ENCODE peak calls at places on chromosomes 5 and 9, in ten cellular contexts. One of them, this sample, is unnamed.

GRCh38 chr5:168749391-168750100 is 170.4 kb upstream of the PANK3 start:
- DNase-seq in H9: no peak
- DNase-seq in GM23248: no peak
- DNase-seq in NCI-H2081: no peak
- DNase-seq in activated CD4-positive, alpha-beta T cell treated with anti-CD3 and anti-CD28 coated beads, Interleukin-2, amount 50 U/mL, for 1 hour: no peak
- DNase-seq in mammary epithelial cell: no peak
- DNase-seq in stimulated activated CD4-positive, alpha-beta T cell treated with anti-CD3 and anti-CD28 coated beads, Interleukin-4, amount 100 ng/mL, for 4 hours: no peak
- DNase-seq in HCT116: no peak
- DNase-seq in fibroblast of lung: no peak
- DNase-seq in stimulated activated effector memory CD8-positive, alpha-beta T cell treated with anti-CD3 and anti-CD28 coated beads, Interleukin-12 subunit alpha, Interleukin-12 subunit beta, amount 100 ng/mL, for 72 hours: no peak
- DNase-seq in this sample: no peak

GRCh38 chr9:36870960-36871359 is 163.1 kb downstream of the PAX5 start:
- DNase-seq in H9: no peak
- DNase-seq in GM23248: no peak
- DNase-seq in NCI-H2081: peak; percentile 74
- DNase-seq in activated CD4-positive, alpha-beta T cell treated with anti-CD3 and anti-CD28 coated beads, Interleukin-2, amount 50 U/mL, for 1 hour: no peak
- DNase-seq in mammary epithelial cell: no peak
- DNase-seq in stimulated activated CD4-positive, alpha-beta T cell treated with anti-CD3 and anti-CD28 coated beads, Interleukin-4, amount 100 ng/mL, for 4 hours: no peak
- DNase-seq in HCT116: no peak
- DNase-seq in fibroblast of lung: no peak
- DNase-seq in stimulated activated effector memory CD8-positive, alpha-beta T cell treated with anti-CD3 and anti-CD28 coated beads, Interleukin-12 subunit alpha, Interleukin-12 subunit beta, amount 100 ng/mL, for 72 hours: no peak
- DNase-seq in this sample: no peak

GRCh38 chr9:3756071-3756470 is 230.3 kb upstream of the RFX3 start:
- DNase-seq in H9: no peak
- DNase-seq in GM23248: no peak
- DNase-seq in NCI-H2081: no peak
- DNase-seq in activated CD4-positive, alpha-beta T cell treated with anti-CD3 and anti-CD28 coated beads, Interleukin-2, amount 50 U/mL, for 1 hour: no peak
- DNase-seq in mammary epithelial cell: no peak
- DNase-seq in stimulated activated CD4-positive, alpha-beta T cell treated with anti-CD3 and anti-CD28 coated beads, Interleukin-4, amount 100 ng/mL, for 4 hours: no peak
- DNase-seq in HCT116: no peak
- DNase-seq in fibroblast of lung: no peak
- DNase-seq in stimulated activated effector memory CD8-positive, alpha-beta T cell treated with anti-CD3 and anti-CD28 coated beads, Interleukin-12 subunit alpha, Interleukin-12 subunit beta, amount 100 ng/mL, for 72 hours: no peak
- DNase-seq in this sample: no peak

GRCh38 chr9:131530546-131530929 is 525 bp downstream of the UCK1 start:
- DNase-seq in H9: no peak
- DNase-seq in GM23248: peak; percentile 73
- DNase-seq in NCI-H2081: peak; percentile 12
- DNase-seq in activated CD4-positive, alpha-beta T cell treated with anti-CD3 and anti-CD28 coated beads, Interleukin-2, amount 50 U/mL, for 1 hour: no peak
- DNase-seq in mammary epithelial cell: peak; percentile 37
- DNase-seq in stimulated activated CD4-positive, alpha-beta T cell treated with anti-CD3 and anti-CD28 coated beads, Interleukin-4, amount 100 ng/mL, for 4 hours: no peak
- DNase-seq in HCT116: no peak
- DNase-seq in fibroblast of lung: no peak
- DNase-seq in stimulated activated effector memory CD8-positive, alpha-beta T cell treated with anti-CD3 and anti-CD28 coated beads, Interleukin-12 subunit alpha, Interleukin-12 subunit beta, amount 100 ng/mL, for 72 hours: peak; percentile 65
- DNase-seq in this sample: peak; percentile 56

GRCh38 chr5:101782352-101783087 is 513.6 kb downstream of the SLCO4C1 start:
- DNase-seq in H9: no peak
- DNase-seq in GM23248: no peak
- DNase-seq in NCI-H2081: no peak
- DNase-seq in activated CD4-positive, alpha-beta T cell treated with anti-CD3 and anti-CD28 coated beads, Interleukin-2, amount 50 U/mL, for 1 hour: no peak
- DNase-seq in mammary epithelial cell: no peak
- DNase-seq in stimulated activated CD4-positive, alpha-beta T cell treated with anti-CD3 and anti-CD28 coated beads, Interleukin-4, amount 100 ng/mL, for 4 hours: no peak
- DNase-seq in HCT116: no peak
- DNase-seq in fibroblast of lung: no peak
- DNase-seq in stimulated activated effector memory CD8-positive, alpha-beta T cell treated with anti-CD3 and anti-CD28 coated beads, Interleukin-12 subunit alpha, Interleukin-12 subunit beta, amount 100 ng/mL, for 72 hours: no peak
- DNase-seq in this sample: no peak

GRCh38 chr5:448766-449090 is 5.8 kb downstream of the EXOC3 start:
- DNase-seq in H9: no peak
- DNase-seq in GM23248: no peak
- DNase-seq in NCI-H2081: no peak
- DNase-seq in activated CD4-positive, alpha-beta T cell treated with anti-CD3 and anti-CD28 coated beads, Interleukin-2, amount 50 U/mL, for 1 hour: no peak
- DNase-seq in mammary epithelial cell: no peak
- DNase-seq in stimulated activated CD4-positive, alpha-beta T cell treated with anti-CD3 and anti-CD28 coated beads, Interleukin-4, amount 100 ng/mL, for 4 hours: no peak
- DNase-seq in HCT116: no peak
- DNase-seq in fibroblast of lung: no peak
- DNase-seq in stimulated activated effector memory CD8-positive, alpha-beta T cell treated with anti-CD3 and anti-CD28 coated beads, Interleukin-12 subunit alpha, Interleukin-12 subunit beta, amount 100 ng/mL, for 72 hours: no peak
- DNase-seq in this sample: no peak

GRCh38 chr9:97525451-97525850 is 24.0 kb downstream of the TMOD1 start:
- DNase-seq in H9: no peak
- DNase-seq in GM23248: peak; percentile 55
- DNase-seq in NCI-H2081: no peak
- DNase-seq in activated CD4-positive, alpha-beta T cell treated with anti-CD3 and anti-CD28 coated beads, Interleukin-2, amount 50 U/mL, for 1 hour: no peak
- DNase-seq in mammary epithelial cell: peak; percentile 86
- DNase-seq in stimulated activated CD4-positive, alpha-beta T cell treated with anti-CD3 and anti-CD28 coated beads, Interleukin-4, amount 100 ng/mL, for 4 hours: no peak
- DNase-seq in HCT116: no peak
- DNase-seq in fibroblast of lung: no peak
- DNase-seq in stimulated activated effector memory CD8-positive, alpha-beta T cell treated with anti-CD3 and anti-CD28 coated beads, Interleukin-12 subunit alpha, Interleukin-12 subunit beta, amount 100 ng/mL, for 72 hours: no peak
- DNase-seq in this sample: peak; percentile 51

GRCh38 chr5:3346111-3346820 is 249.4 kb upstream of the IRX1 start:
- DNase-seq in H9: no peak
- DNase-seq in GM23248: no peak
- DNase-seq in NCI-H2081: no peak
- DNase-seq in activated CD4-positive, alpha-beta T cell treated with anti-CD3 and anti-CD28 coated beads, Interleukin-2, amount 50 U/mL, for 1 hour: no peak
- DNase-seq in mammary epithelial cell: no peak
- DNase-seq in stimulated activated CD4-positive, alpha-beta T cell treated with anti-CD3 and anti-CD28 coated beads, Interleukin-4, amount 100 ng/mL, for 4 hours: no peak
- DNase-seq in HCT116: no peak
- DNase-seq in fibroblast of lung: no peak
- DNase-seq in stimulated activated effector memory CD8-positive, alpha-beta T cell treated with anti-CD3 and anti-CD28 coated beads, Interleukin-12 subunit alpha, Interleukin-12 subunit beta, amount 100 ng/mL, for 72 hours: no peak
- DNase-seq in this sample: no peak

GRCh38 chr5:31680528-31680927 is 41.6 kb downstream of the PDZD2 start:
- DNase-seq in H9: no peak
- DNase-seq in GM23248: no peak
- DNase-seq in NCI-H2081: no peak
- DNase-seq in activated CD4-positive, alpha-beta T cell treated with anti-CD3 and anti-CD28 coated beads, Interleukin-2, amount 50 U/mL, for 1 hour: no peak
- DNase-seq in mammary epithelial cell: no peak
- DNase-seq in stimulated activated CD4-positive, alpha-beta T cell treated with anti-CD3 and anti-CD28 coated beads, Interleukin-4, amount 100 ng/mL, for 4 hours: no peak
- DNase-seq in HCT116: no peak
- DNase-seq in fibroblast of lung: no peak
- DNase-seq in stimulated activated effector memory CD8-positive, alpha-beta T cell treated with anti-CD3 and anti-CD28 coated beads, Interleukin-12 subunit alpha, Interleukin-12 subunit beta, amount 100 ng/mL, for 72 hours: no peak
- DNase-seq in this sample: no peak

GRCh38 chr5:36300181-36300926 is 1.3 kb downstream of the RANBP3L start:
- DNase-seq in H9: no peak
- DNase-seq in GM23248: peak; percentile 30
- DNase-seq in NCI-H2081: no peak
- DNase-seq in activated CD4-positive, alpha-beta T cell treated with anti-CD3 and anti-CD28 coated beads, Interleukin-2, amount 50 U/mL, for 1 hour: no peak
- DNase-seq in mammary epithelial cell: no peak
- DNase-seq in stimulated activated CD4-positive, alpha-beta T cell treated with anti-CD3 and anti-CD28 coated beads, Interleukin-4, amount 100 ng/mL, for 4 hours: no peak
- DNase-seq in HCT116: no peak
- DNase-seq in fibroblast of lung: peak; percentile 54
- DNase-seq in stimulated activated effector memory CD8-positive, alpha-beta T cell treated with anti-CD3 and anti-CD28 coated beads, Interleukin-12 subunit alpha, Interleukin-12 subunit beta, amount 100 ng/mL, for 72 hours: no peak
- DNase-seq in this sample: no peak

GRCh38 chr9:112097712-112098688 is 77.1 kb downstream of the SUSD1 start:
- DNase-seq in H9: peak; percentile 86
- DNase-seq in GM23248: peak; percentile 80
- DNase-seq in NCI-H2081: peak; percentile 75
- DNase-seq in activated CD4-positive, alpha-beta T cell treated with anti-CD3 and anti-CD28 coated beads, Interleukin-2, amount 50 U/mL, for 1 hour: peak; percentile 55
- DNase-seq in mammary epithelial cell: peak; percentile 55
- DNase-seq in stimulated activated CD4-positive, alpha-beta T cell treated with anti-CD3 and anti-CD28 coated beads, Interleukin-4, amount 100 ng/mL, for 4 hours: peak; percentile 51
- DNase-seq in HCT116: peak; percentile 62
- DNase-seq in fibroblast of lung: peak; percentile 81
- DNase-seq in stimulated activated effector memory CD8-positive, alpha-beta T cell treated with anti-CD3 and anti-CD28 coated beads, Interleukin-12 subunit alpha, Interleukin-12 subunit beta, amount 100 ng/mL, for 72 hours: peak; percentile 76
- DNase-seq in this sample: peak; percentile 81

GRCh38 chr5:73186976-73187375 is 14.0 kb downstream of the TMEM174 start:
- DNase-seq in H9: no peak
- DNase-seq in GM23248: peak; percentile 61
- DNase-seq in NCI-H2081: no peak
- DNase-seq in activated CD4-positive, alpha-beta T cell treated with anti-CD3 and anti-CD28 coated beads, Interleukin-2, amount 50 U/mL, for 1 hour: no peak
- DNase-seq in mammary epithelial cell: no peak
- DNase-seq in stimulated activated CD4-positive, alpha-beta T cell treated with anti-CD3 and anti-CD28 coated beads, Interleukin-4, amount 100 ng/mL, for 4 hours: no peak
- DNase-seq in HCT116: no peak
- DNase-seq in fibroblast of lung: no peak
- DNase-seq in stimulated activated effector memory CD8-positive, alpha-beta T cell treated with anti-CD3 and anti-CD28 coated beads, Interleukin-12 subunit alpha, Interleukin-12 subunit beta, amount 100 ng/mL, for 72 hours: no peak
- DNase-seq in this sample: no peak